ENCODE peak calls at places on chromosomes 1 and 21, in ten cellular contexts. K is stimulated activated CD8-positive, alpha-beta memory T cell treated with anti-CD3 and anti-CD28 coated beads, Interleukin-15, amount 100 ng/mL, for 4 hours; W is C1 segment of cervical spinal cord; U is head of caudate nucleus; G is NCI-H2081; Q is activated CD4-positive, alpha-beta T cell treated with anti-CD3 and anti-CD28 coated beads for 4 hours; O is right lobe of liver; X is GM12891; D is kidney tubule cell; L is fibroblast of lung. N is an unnamed sample.

GRCh38 chr1:212410231-212410825 is 4.4 kb downstream of the PACC1 start:
- DNase-seq in O (no peak), W (no peak), D (no peak), K (no peak), U (no peak), X (no peak), L (no peak), G (no peak), Q (no peak), N (no peak)

GRCh38 chr1:53057134-53057533 is 4.9 kb upstream of the PODN start:
- DNase-seq in U (no peak), L (peak), X (no peak), O (no peak), W (no peak), K (no peak), G (no peak), D (no peak), Q (no peak), N (no peak)

GRCh38 chr1:216186131-216186530 is 237.1 kb downstream of the USH2A start:
- DNase-seq in L (no peak), Q (no peak), O (no peak), K (no peak), G (no peak), U (no peak), X (no peak), W (no peak), D (peak), N (no peak)

GRCh38 chr1:150477733-150478132 is 9.5 kb upstream of the TARS2 start:
- DNase-seq in D (peak), K (no peak), L (peak), G (no peak), U (no peak), W (no peak), X (no peak), Q (no peak), O (no peak), N (no peak)

GRCh38 chr1:210882414-210883221 is 251.3 kb downstream of the KCNH1 start:
- DNase-seq in O (no peak), W (no peak), K (no peak), G (no peak), Q (no peak), L (no peak), D (peak), X (no peak), U (no peak), N (no peak)

GRCh38 chr1:172322219-172323061 is 98.0 kb upstream of the C1orf105 start:
- DNase-seq in U (no peak), X (no peak), G (no peak), W (peak), O (no peak), D (peak), Q (no peak), K (no peak), L (peak), N (no peak)

GRCh38 chr1:51818487-51818886 is 60.0 kb downstream of the NRDC start:
- DNase-seq in Q (no peak), D (peak), L (no peak), K (no peak), G (no peak), O (no peak), W (no peak), X (no peak), U (no peak), N (no peak)

GRCh38 chr1:25697426-25698220 is 81.0 kb downstream of the MAN1C1 start:
- DNase-seq in U (no peak), O (no peak), X (no peak), W (no peak), K (no peak), G (no peak), Q (no peak), L (no peak), D (no peak), N (no peak)

GRCh38 chr1:24463756-24464377 is 38.8 kb upstream of the RCAN3 start:
- DNase-seq in X (no peak), O (no peak), K (no peak), U (no peak), G (no peak), D (no peak), L (no peak), Q (no peak), W (no peak), N (no peak)

GRCh38 chr1:6794164-6794563 is 8.9 kb downstream of the CAMTA1 start:
- DNase-seq in L (peak), D (peak), X (no peak), W (peak), O (no peak), U (no peak), K (no peak), Q (no peak), G (peak), N (peak)

GRCh38 chr21:15249285-15249993 is 184.6 kb upstream of the NRIP1 start:
- DNase-seq in Q (no peak), L (peak), U (no peak), K (no peak), D (no peak), G (no peak), X (no peak), O (no peak), W (no peak), N (no peak)

GRCh38 chr1:8951246-8951645 is 5.6 kb downstream of the CA6 start:
- DNase-seq in Q (no peak), X (no peak), D (no peak), O (no peak), W (no peak), K (no peak), G (no peak), U (no peak), L (no peak), N (no peak)

GRCh38 chr1:38300616-38301015 is 254.0 kb upstream of the POU3F1 start:
- DNase-seq in W (no peak), X (no peak), D (no peak), L (no peak), K (no peak), Q (no peak), O (no peak), U (no peak), G (no peak), N (no peak)

GRCh38 chr1:44808938-44809917 is 905 bp downstream of the BTBD19 start:
- DNase-seq in O (no peak), G (no peak), U (no peak), Q (peak), L (peak), K (peak), D (peak), W (no peak), X (peak), N (peak)

GRCh38 chr1:81126989-81127571 is 673.7 kb upstream of the ADGRL2 start:
- DNase-seq in W (no peak), G (peak), O (no peak), K (no peak), L (no peak), X (no peak), Q (no peak), U (no peak), D (peak), N (no peak)

GRCh38 chr1:24557220-24557619 is 1.3 kb downstream of the NCMAP start:
- DNase-seq in K (no peak), D (no peak), G (no peak), X (no peak), Q (no peak), O (no peak), U (no peak), L (no peak), W (no peak), N (no peak)

GRCh38 chr1:223421025-223421424 is 27.8 kb downstream of the CCDC185 start:
- DNase-seq in W (peak), O (peak), G (no peak), L (no peak), Q (no peak), X (no peak), K (no peak), U (no peak), D (no peak), N (no peak)

GRCh38 chr1:81224222-81224621 is 576.5 kb upstream of the ADGRL2 start:
- DNase-seq in D (no peak), L (no peak), G (no peak), W (no peak), X (no peak), U (no peak), K (no peak), O (no peak), Q (no peak), N (no peak)

GRCh38 chr1:243927401-243927800 is 77.4 kb upstream of the AKT3 start:
- DNase-seq in U (no peak), Q (no peak), D (no peak), G (no peak), K (no peak), L (no peak), O (no peak), X (no peak), W (no peak), N (no peak)

GRCh38 chr1:89941110-89941770 is 53.7 kb upstream of the ZNF326 start:
- DNase-seq in D (no peak), X (no peak), L (no peak), U (no peak), G (no peak), K (no peak), Q (no peak), W (no peak), O (no peak), N (no peak)

GRCh38 chr1:71861022-71861421 is 421.3 kb downstream of the NEGR1 start:
- DNase-seq in O (no peak), Q (no peak), D (peak), W (no peak), U (no peak), G (no peak), X (no peak), K (no peak), L (peak), N (no peak)

GRCh38 chr1:99327357-99327756 is 63.1 kb downstream of the PLPPR4 start:
- DNase-seq in X (no peak), O (no peak), U (no peak), D (no peak), W (no peak), G (no peak), L (no peak), Q (no peak), K (no peak), N (no peak)